ENCODE peak calls at places on chromosomes 2 and 18, in five cellular contexts. M is H9, I is tibial artery, U is lower lobe of right lung, D is KG1. O is an unnamed sample.

GRCh38 chr18:9700261-9700796 is 7.8 kb upstream of the RAB31 start:
- DNase-seq in M (no peak), U (no peak), D (no peak), I (no peak), O (peak)

GRCh38 chr2:129673234-129673633 is 306.2 kb upstream of the RAB6C start:
- DNase-seq in U (no peak), D (no peak), I (no peak), M (no peak), O (no peak)

GRCh38 chr2:65228249-65228750 is 669 bp downstream of the ACTR2 start:
- DNase-seq in U (no peak), I (no peak), M (no peak), D (no peak), O (peak)

GRCh38 chr18:36496022-36496421 is 198.5 kb downstream of the FHOD3 start:
- DNase-seq in U (no peak), D (no peak), I (no peak), M (no peak), O (no peak)

GRCh38 chr2:240136013-240136670 is at the start of gene COPS9:
- DNase-seq in I (peak), D (peak), M (peak), U (peak), O (peak)

GRCh38 chr2:127085260-127085666 is 21.7 kb downstream of the BIN1 start:
- DNase-seq in D (peak), M (no peak), U (peak), I (no peak), O (no peak)

GRCh38 chr2:222076978-222077690 is 221.7 kb downstream of the PAX3 start:
- DNase-seq in U (no peak), D (no peak), M (no peak), I (no peak), O (peak)

GRCh38 chr2:193428336-193428818 is 1233.6 kb upstream of the TMEFF2 start:
- DNase-seq in M (no peak), D (no peak), I (no peak), U (no peak), O (no peak)

GRCh38 chr2:224722250-224722649 is 6.1 kb upstream of the CCDC195 start:
- DNase-seq in U (no peak), D (no peak), M (no peak), I (no peak), O (no peak)

GRCh38 chr18:22591231-22591630 is 173.5 kb upstream of the CTAGE1 start:
- DNase-seq in M (no peak), U (no peak), I (no peak), D (no peak), O (no peak)

GRCh38 chr18:5628512-5629255 is 84.9 kb upstream of the EPB41L3 start:
- DNase-seq in D (no peak), U (peak), M (no peak), I (peak), O (no peak)

GRCh38 chr2:127864877-127865276 is 6.9 kb upstream of the POLR2D start:
- DNase-seq in I (no peak), M (no peak), D (no peak), U (no peak), O (no peak)

GRCh38 chr2:127486247-127486912 is 39.9 kb downstream of the IWS1 start:
- DNase-seq in M (no peak), D (peak), U (no peak), I (no peak), O (peak)

GRCh38 chr2:100000915-100001707 is 141.3 kb downstream of the AFF3 start:
- DNase-seq in U (no peak), I (no peak), M (no peak), D (no peak), O (no peak)

GRCh38 chr2:222038086-222038802 is 260.6 kb downstream of the PAX3 start:
- DNase-seq in D (no peak), M (no peak), I (no peak), U (no peak), O (no peak)

GRCh38 chr2:45964226-45964841 is 312.9 kb downstream of the PRKCE start:
- DNase-seq in U (peak), D (no peak), I (peak), M (no peak), O (no peak)

GRCh38 chr2:98558852-98559530 is 49.3 kb downstream of the COA5 start:
- DNase-seq in M (no peak), I (no peak), U (no peak), D (no peak), O (no peak)

GRCh38 chr2:238155051-238155760 is 3.6 kb upstream of the ERFE start:
- DNase-seq in M (no peak), D (no peak), I (no peak), U (no peak), O (no peak)

GRCh38 chr2:111900859-111901258 is 2.5 kb downstream of the MERTK start:
- DNase-seq in D (no peak), I (no peak), U (no peak), M (no peak), O (no peak)

GRCh38 chr2:225041871-225042799 is at the start of gene DOCK10:
- DNase-seq in I (no peak), U (peak), M (peak), D (no peak), O (no peak)

GRCh38 chr2:42788478-42788793 is 3.9 kb downstream of the HAAO start:
- DNase-seq in I (no peak), U (no peak), D (no peak), M (no peak), O (no peak)

GRCh38 chr2:120751553-120751952 is 15.9 kb downstream of the GLI2 start:
- DNase-seq in D (no peak), I (no peak), M (no peak), U (no peak), O (no peak)

GRCh38 chr2:192162392-192163042 is 32.2 kb downstream of the TMEFF2 start:
- DNase-seq in D (peak), U (no peak), M (peak), I (no peak), O (no peak)

GRCh38 chr2:197078535-197078934 is 152.0 kb upstream of the PGAP1 start:
- DNase-seq in I (no peak), D (no peak), M (no peak), U (no peak), O (no peak)

GRCh38 chr2:82198809-82199492 is 1894.4 kb upstream of the LRRTM1 start:
- DNase-seq in D (no peak), I (no peak), U (no peak), M (no peak), O (no peak)

GRCh38 chr2:240988571-240989271 is 9.7 kb upstream of the SNED1 start:
- DNase-seq in U (peak), D (no peak), I (peak), M (no peak), O (no peak)

GRCh38 chr2:6236317-6236716 is 544.1 kb downstream of the SOX11 start:
- DNase-seq in D (no peak), U (no peak), M (no peak), I (no peak), O (no peak)

O was measured in GF-D8.